ENCODE peak calls at places on chromosomes 4 and X, in five cellular contexts. J, C, W, T and M are unnamed samples.

GRCh38 chrX:118360429-118361125 is 14.7 kb downstream of the WDR44 start:
- DNase-seq in J (no peak), C (no peak), W (no peak), T (no peak), M (no peak)

GRCh38 chr4:576245-576821 is at the start of gene TMEM271:
- DNase-seq in J (no peak), C (no peak), W (no peak), T (no peak), M (peak)

GRCh38 chrX:150763303-150763797 is 70.2 kb downstream of the MTMR1 start:
- DNase-seq in J (no peak), C (no peak), W (no peak), T (peak), M (peak)

GRCh38 chr4:177444911-177445736 is 2.9 kb upstream of the AGA start:
- DNase-seq in J (no peak), C (no peak), W (no peak), T (no peak), M (peak)

GRCh38 chrX:66675541-66675940 is 36.7 kb upstream of the EDA2R start:
- DNase-seq in J (no peak), C (no peak), W (no peak), T (no peak), M (no peak)

GRCh38 chr4:64718091-64718490 is 308.8 kb upstream of the TECRL start:
- DNase-seq in J (no peak), C (no peak), W (peak), T (no peak), M (no peak)

GRCh38 chr4:83831588-83831987 is 295.7 kb downstream of the GPAT3 start:
- DNase-seq in J (no peak), C (no peak), W (no peak), T (no peak), M (no peak)

GRCh38 chrX:1535241-1536041 is 1.5 kb downstream of the P2RY8 start:
- DNase-seq in J (no peak), C (no peak), W (no peak), T (no peak), M (no peak)

GRCh38 chr4:53049528-53049927 is 187.4 kb downstream of the RASL11B start:
- DNase-seq in J (no peak), C (no peak), W (no peak), T (no peak), M (no peak)

GRCh38 chrX:54496517-54496852 is 451 bp upstream of the FGD1 start:
- DNase-seq in J (no peak), C (no peak), W (no peak), T (no peak), M (peak)

GRCh38 chrX:137352101-137352660 is 213.7 kb upstream of the ZIC3 start:
- DNase-seq in J (peak), C (no peak), W (no peak), T (no peak), M (peak)

GRCh38 chrX:118536687-118537461 is 41.3 kb downstream of the DOCK11 start:
- DNase-seq in J (peak), C (no peak), W (peak), T (no peak), M (peak)

GRCh38 chr4:20895208-20895607 is 194.9 kb downstream of the PACRGL start:
- DNase-seq in J (no peak), C (no peak), W (no peak), T (no peak), M (no peak)